ENCODE peak calls at places on chromosomes 3 and 15, in seven cellular contexts. One of them, this sample, is unnamed.
A peak's percentile ranks its signal among the peaks of the same experiment; 100 is the strongest.

GRCh38 chr3:64848822-64849221 is 161.0 kb upstream of the ADAMTS9 start:
- DNase-seq in GM20000: no peak
- DNase-seq in glutamatergic neuron: no peak
- DNase-seq in HCT116: no peak
- DNase-seq in A549: no peak
- DNase-seq in B cell: no peak
- DNase-seq in WTC11: no peak
- DNase-seq in this sample: no peak

GRCh38 chr3:180116658-180117057 is 79.9 kb upstream of the PEX5L start:
- DNase-seq in B cell: no peak
- DNase-seq in GM20000: no peak
- DNase-seq in A549: no peak
- DNase-seq in WTC11: no peak
- DNase-seq in HCT116: no peak
- DNase-seq in glutamatergic neuron: no peak
- DNase-seq in this sample: no peak

GRCh38 chr15:87755226-87755625 is 501.3 kb downstream of the NTRK3 start:
- DNase-seq in B cell: no peak
- DNase-seq in A549: no peak
- DNase-seq in HCT116: no peak
- DNase-seq in glutamatergic neuron: no peak
- DNase-seq in GM20000: no peak
- DNase-seq in WTC11: no peak
- DNase-seq in this sample: no peak

GRCh38 chr3:189233225-189233858 is 61.6 kb downstream of the TPRG1 start:
- DNase-seq in WTC11: peak; percentile 59
- DNase-seq in GM20000: peak; percentile 6
- DNase-seq in B cell: no peak
- DNase-seq in A549: peak; percentile 58
- DNase-seq in glutamatergic neuron: peak; percentile 54
- DNase-seq in HCT116: peak; percentile 70
- DNase-seq in this sample: no peak

GRCh38 chr15:78841891-78842290 is 30.6 kb upstream of the ADAMTS7 start:
- DNase-seq in A549: no peak
- DNase-seq in B cell: peak; percentile 4
- DNase-seq in GM20000: no peak
- DNase-seq in glutamatergic neuron: no peak
- DNase-seq in HCT116: no peak
- DNase-seq in WTC11: no peak
- DNase-seq in this sample: no peak

GRCh38 chr3:16739416-16740091 is 134.3 kb upstream of the DAZL start:
- DNase-seq in glutamatergic neuron: no peak
- DNase-seq in HCT116: no peak
- DNase-seq in WTC11: no peak
- DNase-seq in A549: no peak
- DNase-seq in B cell: no peak
- DNase-seq in GM20000: no peak
- DNase-seq in this sample: no peak

GRCh38 chr3:126745760-126746394 is 41.8 kb downstream of the CHCHD6 start:
- DNase-seq in WTC11: no peak
- DNase-seq in GM20000: no peak
- DNase-seq in A549: no peak
- DNase-seq in B cell: no peak
- DNase-seq in HCT116: no peak
- DNase-seq in glutamatergic neuron: no peak
- DNase-seq in this sample: peak; percentile 74

GRCh38 chr3:123143669-123144411 is 57.9 kb upstream of the SEC22A start:
- DNase-seq in GM20000: no peak
- DNase-seq in glutamatergic neuron: no peak
- DNase-seq in WTC11: peak; percentile 35
- DNase-seq in HCT116: no peak
- DNase-seq in B cell: no peak
- DNase-seq in A549: no peak
- DNase-seq in this sample: no peak

GRCh38 chr15:58330836-58331561 is 100.8 kb upstream of the LIPC start:
- DNase-seq in glutamatergic neuron: no peak
- DNase-seq in A549: no peak
- DNase-seq in GM20000: no peak
- DNase-seq in HCT116: no peak
- DNase-seq in B cell: no peak
- DNase-seq in WTC11: no peak
- DNase-seq in this sample: no peak

GRCh38 chr3:134931045-134931775 is 136.2 kb downstream of the EPHB1 start:
- DNase-seq in glutamatergic neuron: no peak
- DNase-seq in GM20000: no peak
- DNase-seq in B cell: no peak
- DNase-seq in WTC11: no peak
- DNase-seq in HCT116: no peak
- DNase-seq in A549: no peak
- DNase-seq in this sample: no peak

GRCh38 chr15:63856711-63857458 is 23.1 kb upstream of the HERC1 start:
- DNase-seq in A549: no peak
- DNase-seq in WTC11: no peak
- DNase-seq in GM20000: no peak
- DNase-seq in B cell: no peak
- DNase-seq in glutamatergic neuron: no peak
- DNase-seq in HCT116: no peak
- DNase-seq in this sample: no peak

GRCh38 chr3:97680210-97680609 is 84.3 kb upstream of the ARL6 start:
- DNase-seq in glutamatergic neuron: no peak
- DNase-seq in A549: no peak
- DNase-seq in GM20000: no peak
- DNase-seq in HCT116: no peak
- DNase-seq in B cell: no peak
- DNase-seq in WTC11: no peak
- DNase-seq in this sample: no peak

GRCh38 chr3:4824948-4825325 is 154.3 kb upstream of the BHLHE40 start:
- DNase-seq in glutamatergic neuron: no peak
- DNase-seq in WTC11: no peak
- DNase-seq in A549: peak; percentile 81
- DNase-seq in GM20000: no peak
- DNase-seq in HCT116: peak; percentile 13
- DNase-seq in B cell: no peak
- DNase-seq in this sample: no peak

GRCh38 chr3:128316456-128316855 is 150.2 kb downstream of the DNAJB8 start:
- DNase-seq in B cell: no peak
- DNase-seq in WTC11: no peak
- DNase-seq in HCT116: no peak
- DNase-seq in A549: no peak
- DNase-seq in glutamatergic neuron: no peak
- DNase-seq in GM20000: no peak
- DNase-seq in this sample: peak; percentile 51

DNA sequence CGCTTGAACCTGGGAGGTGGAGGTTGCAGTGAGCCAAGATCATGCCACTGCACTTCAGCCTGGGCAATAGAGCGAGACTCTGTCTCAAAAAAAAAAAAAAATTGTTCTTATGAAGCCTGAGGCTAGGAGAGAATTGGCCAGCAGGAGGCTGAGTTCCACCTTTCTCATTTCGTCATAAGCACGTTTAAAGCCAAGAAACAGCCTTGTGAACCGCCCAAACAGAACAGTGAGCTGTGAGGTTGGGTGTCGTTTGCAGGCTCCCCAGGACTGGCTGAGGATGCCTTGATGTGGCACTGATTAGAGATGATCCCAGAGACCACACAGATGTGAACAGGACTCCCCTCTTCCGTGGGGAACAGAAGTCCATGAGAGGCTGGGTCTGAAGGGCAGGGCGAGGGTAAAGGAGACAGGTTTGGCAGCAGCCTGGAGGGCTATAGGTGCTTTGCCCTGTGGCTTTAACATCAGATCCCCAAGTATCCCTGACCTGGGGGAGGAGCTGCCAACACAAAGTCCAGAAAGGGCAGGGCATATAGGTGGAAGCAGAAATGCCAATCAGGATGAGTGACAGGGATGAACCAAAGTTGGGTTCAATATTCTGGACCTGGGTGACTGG is 52.9 kb downstream of the CLEC3B start:
- DNase-seq in glutamatergic neuron: no peak
- DNase-seq in B cell: no peak
- DNase-seq in GM20000: no peak
- DNase-seq in A549: no peak
- DNase-seq in HCT116: peak; percentile 59
- DNase-seq in WTC11: no peak
- DNase-seq in this sample: no peak
- TF ChIP-seq CTCF in glutamatergic neuron: no peak
- TF ChIP-seq CTCF in B cell: no peak
- TF ChIP-seq CTCF in GM20000: no peak
- TF ChIP-seq CTCF in A549: no peak
- TF ChIP-seq CTCF in HCT116: no peak
- TF ChIP-seq CTCF in WTC11: no peak
- TF ChIP-seq CTCF in this sample: no peak

GRCh38 chr3:143000525-143000924 is 845 bp upstream of the U2SURP start:
- DNase-seq in HCT116: no peak
- DNase-seq in A549: no peak
- DNase-seq in B cell: no peak
- DNase-seq in glutamatergic neuron: no peak
- DNase-seq in GM20000: no peak
- DNase-seq in WTC11: no peak
- DNase-seq in this sample: no peak

GRCh38 chr3:143002083-143002712 is 828 bp downstream of the U2SURP start:
- DNase-seq in WTC11: no peak
- DNase-seq in B cell: no peak
- DNase-seq in glutamatergic neuron: no peak
- DNase-seq in A549: peak; percentile 56
- DNase-seq in GM20000: no peak
- DNase-seq in HCT116: no peak
- DNase-seq in this sample: no peak

GRCh38 chr3:143001034-143001368 is 369 bp upstream of the U2SURP start:
- DNase-seq in HCT116: no peak
- DNase-seq in WTC11: no peak
- DNase-seq in GM20000: peak; percentile 79
- DNase-seq in A549: no peak
- DNase-seq in glutamatergic neuron: peak; percentile 46
- DNase-seq in B cell: no peak
- DNase-seq in this sample: no peak

GRCh38 chr3:143002727-143003126 is 1.4 kb downstream of the U2SURP start:
- DNase-seq in HCT116: no peak
- DNase-seq in B cell: no peak
- DNase-seq in A549: no peak
- DNase-seq in GM20000: no peak
- DNase-seq in glutamatergic neuron: no peak
- DNase-seq in WTC11: no peak
- DNase-seq in this sample: no peak

GRCh38 chr3:143001369-143002082 is at the start of gene U2SURP:
- DNase-seq in GM20000: peak; percentile 89
- DNase-seq in B cell: peak; percentile 91
- DNase-seq in A549: peak; percentile 93
- DNase-seq in WTC11: peak; percentile 95
- DNase-seq in HCT116: peak; percentile 97
- DNase-seq in glutamatergic neuron: peak; percentile 95
- DNase-seq in this sample: peak; percentile 98
- TF ChIP-seq CTCF in GM20000: no peak
- TF ChIP-seq CTCF in B cell: no peak
- TF ChIP-seq CTCF in A549: no peak
- TF ChIP-seq CTCF in WTC11: no peak
- TF ChIP-seq CTCF in HCT116: no peak
- TF ChIP-seq CTCF in glutamatergic neuron: no peak
- TF ChIP-seq CTCF in this sample: no peak

DNA sequence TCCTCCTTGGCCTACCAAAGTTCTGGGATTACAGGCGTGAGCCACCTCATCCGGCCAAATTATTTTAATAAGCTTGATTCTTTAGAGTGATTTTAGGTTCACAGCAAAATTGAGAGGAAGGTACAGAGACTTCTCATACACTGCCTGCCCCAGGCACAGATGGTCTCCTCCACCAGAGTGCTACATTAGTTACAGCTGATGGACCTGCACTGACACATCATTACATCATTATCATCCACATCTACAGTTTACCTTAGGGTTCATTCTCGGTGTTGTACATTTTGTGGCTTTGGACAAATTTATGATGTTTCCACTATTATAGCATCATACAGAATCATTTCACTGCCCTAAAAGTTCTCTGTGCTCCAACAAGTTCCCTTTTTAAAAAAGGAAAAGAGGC is 4.4 kb upstream of the VPS8 start:
- DNase-seq in GM20000: no peak
- DNase-seq in A549: no peak
- DNase-seq in B cell: no peak
- DNase-seq in HCT116: no peak
- DNase-seq in WTC11: no peak
- DNase-seq in glutamatergic neuron: no peak
- DNase-seq in this sample: no peak
- TF ChIP-seq CTCF in GM20000: no peak
- TF ChIP-seq CTCF in A549: no peak
- TF ChIP-seq CTCF in B cell: no peak
- TF ChIP-seq CTCF in HCT116: no peak
- TF ChIP-seq CTCF in WTC11: no peak
- TF ChIP-seq CTCF in glutamatergic neuron: no peak
- TF ChIP-seq CTCF in this sample: no peak

GRCh38 chr15:84824260-84824690 is 7.1 kb downstream of the ALPK3 start:
- DNase-seq in glutamatergic neuron: no peak
- DNase-seq in HCT116: no peak
- DNase-seq in A549: no peak
- DNase-seq in B cell: no peak
- DNase-seq in WTC11: no peak
- DNase-seq in GM20000: no peak
- DNase-seq in this sample: no peak

GRCh38 chr15:84828433-84828908 is 11.3 kb downstream of the ALPK3 start:
- DNase-seq in WTC11: no peak
- DNase-seq in GM20000: no peak
- DNase-seq in glutamatergic neuron: no peak
- DNase-seq in A549: no peak
- DNase-seq in HCT116: no peak
- DNase-seq in B cell: no peak
- DNase-seq in this sample: no peak

GRCh38 chr15:84823580-84823878 is 6.4 kb downstream of the ALPK3 start:
- DNase-seq in A549: no peak
- DNase-seq in GM20000: no peak
- DNase-seq in WTC11: no peak
- DNase-seq in B cell: no peak
- DNase-seq in glutamatergic neuron: no peak
- DNase-seq in HCT116: no peak
- DNase-seq in this sample: no peak

GRCh38 chr15:84827246-84827645 is 10.1 kb downstream of the ALPK3 start:
- DNase-seq in B cell: no peak
- DNase-seq in glutamatergic neuron: no peak
- DNase-seq in A549: no peak
- DNase-seq in WTC11: no peak
- DNase-seq in GM20000: no peak
- DNase-seq in HCT116: no peak
- DNase-seq in this sample: no peak

GRCh38 chr15:84826369-84826823 is 9.2 kb downstream of the ALPK3 start:
- DNase-seq in glutamatergic neuron: no peak
- DNase-seq in B cell: no peak
- DNase-seq in WTC11: peak; percentile 77
- DNase-seq in GM20000: peak; percentile 58
- DNase-seq in A549: peak; percentile 75
- DNase-seq in HCT116: peak; percentile 56
- DNase-seq in this sample: no peak
- TF ChIP-seq CTCF in glutamatergic neuron: no peak
- TF ChIP-seq CTCF in B cell: no peak
- TF ChIP-seq CTCF in WTC11: peak; percentile 33
- TF ChIP-seq CTCF in GM20000: peak; percentile 39
- TF ChIP-seq CTCF in A549: peak; percentile 66
- TF ChIP-seq CTCF in HCT116: peak; percentile 92
- TF ChIP-seq CTCF in this sample: peak; percentile 36

DNA sequence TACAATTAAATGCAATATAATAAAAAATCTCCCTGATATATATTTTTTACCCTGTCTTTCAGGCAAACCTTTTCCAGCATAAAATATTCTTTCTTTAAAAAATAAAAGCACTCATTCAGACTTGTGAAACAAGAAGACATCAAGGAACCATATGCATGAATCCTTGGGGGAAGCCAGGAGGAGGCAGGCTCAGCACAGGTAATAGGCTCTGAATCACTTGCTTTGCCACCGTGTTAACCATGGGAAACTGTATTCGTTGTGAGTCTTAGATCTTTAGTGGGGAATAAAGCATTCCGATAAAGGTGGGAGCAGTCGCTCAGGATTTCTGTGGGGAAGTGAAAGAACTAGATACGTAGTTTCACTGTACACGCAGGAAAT is 42.4 kb downstream of the FBN1 start:
- DNase-seq in WTC11: no peak
- DNase-seq in B cell: no peak
- DNase-seq in GM20000: no peak
- DNase-seq in glutamatergic neuron: no peak
- DNase-seq in A549: no peak
- DNase-seq in HCT116: no peak
- DNase-seq in this sample: no peak
- TF ChIP-seq CTCF in WTC11: no peak
- TF ChIP-seq CTCF in B cell: no peak
- TF ChIP-seq CTCF in GM20000: no peak
- TF ChIP-seq CTCF in glutamatergic neuron: no peak
- TF ChIP-seq CTCF in A549: no peak
- TF ChIP-seq CTCF in HCT116: no peak
- TF ChIP-seq CTCF in this sample: peak; percentile 19